ENCODE peak calls at places on chromosome 22, in five cellular contexts. G is IMR-90, X is H9, F is mesenchymal stem cell, R is H1. E is an unnamed sample. For H3K9me3, the result is how much of the 10 kb centered on the place peaks cover.

GRCh38 chr22:21635771-21636510 is 3.4 kb downstream of the CCDC116 start:
- DNase-seq in G (no peak), X (no peak), F (no peak), R (no peak), E (no peak)

GRCh38 chr22:20449819-20450550 is 12.4 kb upstream of the SCARF2 start:
- DNase-seq in G (no peak), X (peak), F (no peak), R (no peak), E (no peak)

GRCh38 chr22:30127749-30128166 is 47.5 kb downstream of the HORMAD2 start:
- DNase-seq in G (peak), X (no peak), F (no peak), R (no peak), E (no peak)

GRCh38 chr22:19241593-19241906 is 50.0 kb downstream of the CLTCL1 start:
- DNase-seq in G (no peak), X (no peak), F (no peak), R (no peak), E (no peak)

GRCh38 chr22:40000171-40000570 is 5.4 kb downstream of the FAM83F start:
- DNase-seq in G (no peak), X (no peak), F (no peak), R (no peak), E (no peak)

GRCh38 chr22:29096736-29097669 is 24.2 kb downstream of the KREMEN1 start:
- DNase-seq in G (peak), X (no peak), F (no peak), R (no peak), E (no peak)

GRCh38 chr22:23233746-23234408 is 53.6 kb downstream of the BCR start:
- DNase-seq in G (peak), X (no peak), F (peak), R (no peak), E (no peak)

GRCh38 chr22:31229402-31230140 is 17.5 kb downstream of the LIMK2 start:
- DNase-seq in G (peak), X (no peak), F (peak), R (no peak), E (no peak)

GRCh38 chr22:24138649-24139420 is 42.5 kb upstream of the SUSD2 start:
- DNase-seq in G (no peak), X (no peak), F (no peak), R (no peak), E (no peak)

GRCh38 chr22:29078036-29078868 is 5.4 kb downstream of the KREMEN1 start:
- DNase-seq in G (no peak), X (no peak), F (no peak), R (no peak), E (no peak)

GRCh38 chr22:27105142-27106025 is 448.0 kb downstream of the MIAT start:
- DNase-seq in G (peak), X (no peak), F (peak), R (no peak), E (no peak)

GRCh38 chr22:20566420-20567260 is 59.2 kb downstream of the MED15 start:
- DNase-seq in G (peak), X (no peak), F (no peak), R (no peak), E (no peak)

GRCh38 chr22:24189249-24190158 is 8.2 kb downstream of the SUSD2 start:
- DNase-seq in G (peak), X (peak), F (peak), R (peak), E (peak)

GRCh38 chr22:40157546-40157945 is 20.2 kb upstream of the TNRC6B start:
- DNase-seq in G (no peak), X (no peak), F (no peak), R (no peak), E (no peak)

GRCh38 chr22:46035380-46035741 is 58.4 kb upstream of the WNT7B start:
- DNase-seq in G (no peak), X (no peak), F (no peak), R (no peak), E (no peak)

GRCh38 chr22:42907404-42908081 is 50.5 kb upstream of the ARFGAP3 start:
- DNase-seq in G (no peak), X (no peak), F (no peak), R (no peak), E (no peak)

GRCh38 chr22:41915035-41915782 is at the start of gene SHISA8:
- DNase-seq in G (peak), X (no peak), F (peak), R (no peak), E (no peak)

GRCh38 chr22:45207981-45208664 is 32.6 kb downstream of the KIAA0930 start:
- DNase-seq in G (peak), X (peak), F (peak), R (no peak), E (no peak)

GRCh38 chr22:19735665-19736510 is 12.5 kb downstream of the GP1BB start:
- DNase-seq in G (no peak), X (no peak), F (no peak), R (no peak), E (no peak)

GRCh38 chr22:45083659-45084305 is 74.0 kb upstream of the PHF21B start:
- DNase-seq in G (peak), X (no peak), F (peak), R (no peak), E (no peak)

GRCh38 chr22:27880778-27881394 is 38.2 kb downstream of the PITPNB start:
- DNase-seq in G (peak), X (no peak), F (peak), R (no peak), E (peak)

GRCh38 chr22:22348127-22348814 is 103.7 kb downstream of the VPREB1 start:
- DNase-seq in G (no peak), X (peak), F (peak), R (peak), E (peak)

GRCh38 chr22:26674211-26675190 is 17.1 kb downstream of the MIAT start:
- DNase-seq in G (no peak), X (no peak), F (no peak), R (no peak), E (no peak)

GRCh38 chr22:39301108-39301507 is 18.3 kb downstream of the RPL3 start:
- DNase-seq in G (no peak), X (no peak), F (no peak), R (no peak), E (no peak)

GRCh38 chr22:23268139-23268712 is 87.9 kb downstream of the BCR start:
- DNase-seq in G (no peak), X (no peak), F (no peak), R (no peak), E (no peak)

GRCh38 chr22:39469681-39470461 is 13.1 kb downstream of the MGAT3 start:
- DNase-seq in G (no peak), X (no peak), F (no peak), R (no peak), E (no peak)

GRCh38 chr22:47294571-47294970 is 532.1 kb downstream of the TBC1D22A start:
- DNase-seq in G (no peak), X (no peak), F (no peak), R (no peak), E (no peak)

GRCh38 chr22:47294222-47294532 is 531.7 kb downstream of the TBC1D22A start:
- DNase-seq in G (peak), X (no peak), F (no peak), R (no peak), E (no peak)

GRCh38 chr22:47293368-47294221 is 531.1 kb downstream of the TBC1D22A start:
- DNase-seq in G (no peak), X (no peak), F (no peak), R (no peak), E (no peak)

GRCh38 chr22:47291565-47292495 is 529.4 kb downstream of the TBC1D22A start:
- DNase-seq in G (no peak), X (peak), F (no peak), R (no peak), E (no peak)

DNA sequence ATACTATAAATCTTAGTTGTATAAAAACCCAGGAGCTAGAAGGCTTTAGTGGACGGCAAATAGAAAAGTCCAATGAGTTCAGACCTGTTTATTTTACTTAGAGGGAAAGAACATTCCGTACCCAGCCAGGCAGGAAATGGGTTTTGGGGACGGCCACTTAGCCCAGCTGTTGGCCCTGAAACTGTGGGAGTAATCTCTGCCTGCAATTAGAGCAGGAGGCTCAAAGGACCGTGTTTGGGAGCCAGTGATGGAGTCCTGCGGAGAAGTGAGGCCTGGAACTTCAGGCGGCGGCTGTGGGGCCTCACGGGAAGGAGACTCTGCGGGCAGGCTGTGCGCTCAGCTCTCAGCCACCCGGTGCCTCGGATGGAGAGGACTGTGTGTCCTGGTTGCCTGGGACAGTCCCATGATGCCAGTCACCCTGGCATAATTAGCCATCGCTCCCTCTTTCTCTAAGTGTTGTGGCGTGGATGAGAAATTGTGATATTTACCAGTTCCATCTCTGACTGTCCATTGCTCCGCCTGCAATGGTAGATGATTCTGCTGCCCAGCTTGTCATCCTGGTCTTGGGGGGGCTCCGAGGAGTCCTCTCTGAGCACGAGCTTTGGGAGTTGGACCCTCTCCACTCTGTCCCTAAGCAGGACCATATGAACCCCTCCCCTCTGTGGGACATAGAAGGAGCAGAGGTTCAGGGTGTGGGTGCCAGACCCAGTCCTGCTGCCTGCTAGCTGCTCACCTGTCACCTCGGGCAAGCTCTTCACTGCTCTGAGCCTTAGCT is 530.3 kb downstream of the TBC1D22A start:
- DNase-seq in G (no peak), X (no peak), F (no peak), R (no peak), E (no peak)
- H3K9me3 ChIP-seq in G (under half), X (half or more), F (under half), R (half or more), E (under half)

GRCh38 chr22:37560682-37561208 is 465 bp downstream of the CDC42EP1 start:
- DNase-seq in G (peak), X (peak), F (peak), R (no peak), E (no peak)
- H4K8ac ChIP-seq in G (peak), X (no peak), F (peak), R (peak), E (no peak)

GRCh38 chr22:36417281-36417686 is 29.5 kb upstream of the MYH9 start:
- DNase-seq in G (peak), X (no peak), F (no peak), R (no peak), E (no peak)

GRCh38 chr22:36415415-36416168 is 27.8 kb upstream of the MYH9 start:
- DNase-seq in G (no peak), X (no peak), F (no peak), R (no peak), E (no peak)

GRCh38 chr22:36411589-36412258 is 24.0 kb upstream of the MYH9 start:
- DNase-seq in G (no peak), X (no peak), F (no peak), R (no peak), E (no peak)

GRCh38 chr22:36409911-36410756 is 22.4 kb upstream of the MYH9 start:
- DNase-seq in G (no peak), X (peak), F (peak), R (peak), E (peak)

DNA sequence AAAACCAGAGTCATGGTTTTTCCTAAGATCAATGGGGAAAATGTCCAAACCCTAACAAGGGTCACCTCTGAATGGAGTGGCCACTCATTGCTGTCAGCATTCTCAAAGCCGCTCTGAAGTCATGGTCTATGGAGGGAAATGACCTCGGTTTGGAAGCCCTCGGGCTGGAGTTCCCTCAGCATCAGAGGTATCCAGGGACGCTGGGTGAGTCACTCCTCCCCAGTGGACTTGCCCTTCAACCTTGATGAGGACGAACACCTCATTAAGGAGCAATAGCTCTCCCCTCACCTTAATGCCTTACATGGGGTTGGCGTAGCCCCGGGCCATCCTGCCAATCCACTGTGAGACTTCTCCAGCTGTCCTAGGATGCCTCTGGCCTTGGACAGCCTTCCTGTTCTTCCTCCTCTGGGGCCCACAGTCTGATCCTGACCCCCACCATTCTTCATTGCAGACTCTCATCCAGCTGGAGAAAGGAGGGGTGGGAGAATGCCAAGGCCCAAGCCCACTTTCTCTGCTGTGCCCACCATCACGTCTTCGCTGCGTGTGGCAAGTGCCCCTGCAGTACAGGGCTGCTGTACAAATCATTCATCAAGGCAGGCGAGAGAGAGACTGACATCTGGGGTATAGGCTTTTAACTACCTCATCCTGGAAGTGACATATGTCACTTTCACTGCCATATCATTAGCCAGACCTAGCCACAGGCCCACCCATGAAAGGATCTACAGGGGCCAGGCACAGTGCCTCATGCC is 25.4 kb upstream of the MYH9 start:
- DNase-seq in G (peak), X (no peak), F (peak), R (no peak), E (no peak)
- H2BK15ac ChIP-seq in G (peak), X (no peak), F (no peak), R (peak), E (no peak)

GRCh38 chr22:50281384-50281760 is 11.2 kb upstream of the MAPK11 start:
- DNase-seq in G (no peak), X (no peak), F (no peak), R (no peak), E (no peak)
- H3K9me3 ChIP-seq in G (under half), X (under half), F (under half), R (under half), E (under half)

GRCh38 chr22:37547249-37547741 is 13.0 kb upstream of the CDC42EP1 start:
- DNase-seq in G (no peak), X (no peak), F (peak), R (no peak), E (no peak)
- H4K8ac ChIP-seq in G (peak), X (no peak), F (peak), R (peak), E (no peak)

GRCh38 chr22:36419912-36420882 is 32.4 kb upstream of the MYH9 start:
- DNase-seq in G (no peak), X (no peak), F (peak), R (no peak), E (no peak)
- H2BK15ac ChIP-seq in G (peak), X (no peak), F (no peak), R (no peak), E (peak)

DNA sequence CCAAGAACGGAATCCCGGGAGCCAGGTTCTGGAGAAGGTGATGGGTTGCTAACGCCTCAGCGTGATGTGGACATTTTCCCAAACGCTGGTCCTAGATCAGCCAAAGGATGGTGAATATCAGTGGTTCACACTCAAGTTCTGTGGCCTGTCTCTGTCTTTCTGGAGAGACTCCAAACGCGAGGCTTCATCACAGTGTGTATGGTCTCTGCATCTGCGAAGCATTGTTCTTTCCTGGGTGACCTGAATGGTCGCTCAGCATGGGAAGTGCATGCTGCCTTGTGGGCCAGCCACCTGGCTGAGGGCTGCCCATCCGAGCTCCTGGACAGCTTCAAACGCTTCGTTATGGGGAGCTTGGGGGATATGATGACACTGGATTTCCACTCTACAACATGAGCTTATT is 810.0 kb downstream of the TBC1D22A start:
- DNase-seq in G (no peak), X (no peak), F (no peak), R (no peak), E (no peak)
- H3K9me3 ChIP-seq in G (half or more), X (half or more), F (under half), R (half or more), E (under half)

E was measured in neuronal stem cell.